ENCODE peak calls at places on chromosomes 5 and 9, in ten cellular contexts. One of them, this sample, is unnamed.

GRCh38 chr5:76544268-76544926 is 78.8 kb downstream of the F2RL2 start:
- DNase-seq in NCI-H1417: no peak
- DNase-seq in adipocyte: no peak
- DNase-seq in mucosa of descending colon: peak; percentile 79
- DNase-seq in NCI-H2171 treated with DMSO at 0.1 percent for 48 hours: no peak
- DNase-seq in ACHN: peak; percentile 15
- DNase-seq in activated T-helper 1 cell treated with anti-CD3 and anti-CD28 coated beads, Interleukin-12 subunit alpha, Interleukin-12 subunit beta, Interleukin-2, Interleukin-4 antibody, amounts not matched to agents 30 ng/mL and 10 ng/mL and 1 ng/mL, durations not matched to agents 14 hours and 24 hours and 36 hours: peak; percentile 41
- DNase-seq in natural killer cell: peak; percentile 40
- DNase-seq in ELR: peak; percentile 38
- DNase-seq in neural progenitor cell: peak; percentile 60
- DNase-seq in this sample: no peak

GRCh38 chr9:137689745-137690529 is 71.1 kb downstream of the EHMT1 start:
- DNase-seq in mucosa of descending colon: no peak
- DNase-seq in NCI-H1417: peak; percentile 19
- DNase-seq in activated T-helper 1 cell treated with anti-CD3 and anti-CD28 coated beads, Interleukin-12 subunit alpha, Interleukin-12 subunit beta, Interleukin-2, Interleukin-4 antibody, amounts not matched to agents 30 ng/mL and 10 ng/mL and 1 ng/mL, durations not matched to agents 14 hours and 24 hours and 36 hours: no peak
- DNase-seq in NCI-H2171 treated with DMSO at 0.1 percent for 48 hours: no peak
- DNase-seq in natural killer cell: no peak
- DNase-seq in ACHN: no peak
- DNase-seq in ELR: no peak
- DNase-seq in adipocyte: no peak
- DNase-seq in neural progenitor cell: no peak
- DNase-seq in this sample: no peak

GRCh38 chr5:7717691-7718090 is 133.2 kb downstream of the CFAP90 start:
- DNase-seq in ACHN: no peak
- DNase-seq in NCI-H2171 treated with DMSO at 0.1 percent for 48 hours: no peak
- DNase-seq in adipocyte: no peak
- DNase-seq in neural progenitor cell: no peak
- DNase-seq in activated T-helper 1 cell treated with anti-CD3 and anti-CD28 coated beads, Interleukin-12 subunit alpha, Interleukin-12 subunit beta, Interleukin-2, Interleukin-4 antibody, amounts not matched to agents 30 ng/mL and 10 ng/mL and 1 ng/mL, durations not matched to agents 14 hours and 24 hours and 36 hours: no peak
- DNase-seq in mucosa of descending colon: no peak
- DNase-seq in NCI-H1417: no peak
- DNase-seq in natural killer cell: no peak
- DNase-seq in ELR: no peak
- DNase-seq in this sample: no peak

GRCh38 chr9:16207161-16207560 is 654.3 kb downstream of the CCDC171 start:
- DNase-seq in natural killer cell: no peak
- DNase-seq in mucosa of descending colon: no peak
- DNase-seq in ELR: peak; percentile 20
- DNase-seq in NCI-H1417: no peak
- DNase-seq in adipocyte: peak; percentile 51
- DNase-seq in neural progenitor cell: peak; percentile 31
- DNase-seq in activated T-helper 1 cell treated with anti-CD3 and anti-CD28 coated beads, Interleukin-12 subunit alpha, Interleukin-12 subunit beta, Interleukin-2, Interleukin-4 antibody, amounts not matched to agents 30 ng/mL and 10 ng/mL and 1 ng/mL, durations not matched to agents 14 hours and 24 hours and 36 hours: no peak
- DNase-seq in NCI-H2171 treated with DMSO at 0.1 percent for 48 hours: no peak
- DNase-seq in ACHN: no peak
- DNase-seq in this sample: no peak

GRCh38 chr9:129081388-129081889 is 528 bp downstream of the DOLPP1 start:
- DNase-seq in neural progenitor cell: no peak
- DNase-seq in adipocyte: no peak
- DNase-seq in mucosa of descending colon: peak; percentile 62
- DNase-seq in ACHN: no peak
- DNase-seq in natural killer cell: no peak
- DNase-seq in NCI-H1417: no peak
- DNase-seq in NCI-H2171 treated with DMSO at 0.1 percent for 48 hours: peak; percentile 54
- DNase-seq in ELR: no peak
- DNase-seq in activated T-helper 1 cell treated with anti-CD3 and anti-CD28 coated beads, Interleukin-12 subunit alpha, Interleukin-12 subunit beta, Interleukin-2, Interleukin-4 antibody, amounts not matched to agents 30 ng/mL and 10 ng/mL and 1 ng/mL, durations not matched to agents 14 hours and 24 hours and 36 hours: no peak
- DNase-seq in this sample: peak; percentile 48

GRCh38 chr9:86354048-86354881 is at the start of gene TUT7:
- DNase-seq in mucosa of descending colon: peak; percentile 98
- DNase-seq in activated T-helper 1 cell treated with anti-CD3 and anti-CD28 coated beads, Interleukin-12 subunit alpha, Interleukin-12 subunit beta, Interleukin-2, Interleukin-4 antibody, amounts not matched to agents 30 ng/mL and 10 ng/mL and 1 ng/mL, durations not matched to agents 14 hours and 24 hours and 36 hours: peak; percentile 95
- DNase-seq in neural progenitor cell: peak; percentile 98
- DNase-seq in NCI-H1417: peak; percentile 99
- DNase-seq in natural killer cell: peak; percentile 97
- DNase-seq in NCI-H2171 treated with DMSO at 0.1 percent for 48 hours: peak; percentile 93
- DNase-seq in ACHN: peak; percentile 95
- DNase-seq in ELR: peak; percentile 97
- DNase-seq in adipocyte: peak; percentile 98
- DNase-seq in this sample: peak; percentile 93

GRCh38 chr9:12502520-12502919 is 190.7 kb upstream of the TYRP1 start:
- DNase-seq in NCI-H2171 treated with DMSO at 0.1 percent for 48 hours: no peak
- DNase-seq in neural progenitor cell: no peak
- DNase-seq in adipocyte: no peak
- DNase-seq in activated T-helper 1 cell treated with anti-CD3 and anti-CD28 coated beads, Interleukin-12 subunit alpha, Interleukin-12 subunit beta, Interleukin-2, Interleukin-4 antibody, amounts not matched to agents 30 ng/mL and 10 ng/mL and 1 ng/mL, durations not matched to agents 14 hours and 24 hours and 36 hours: no peak
- DNase-seq in ACHN: no peak
- DNase-seq in natural killer cell: no peak
- DNase-seq in NCI-H1417: no peak
- DNase-seq in ELR: no peak
- DNase-seq in mucosa of descending colon: no peak
- DNase-seq in this sample: no peak

GRCh38 chr5:88674262-88675158 is 208.5 kb downstream of the MEF2C start:
- DNase-seq in NCI-H2171 treated with DMSO at 0.1 percent for 48 hours: peak; percentile 88
- DNase-seq in neural progenitor cell: peak; percentile 60
- DNase-seq in ELR: no peak
- DNase-seq in activated T-helper 1 cell treated with anti-CD3 and anti-CD28 coated beads, Interleukin-12 subunit alpha, Interleukin-12 subunit beta, Interleukin-2, Interleukin-4 antibody, amounts not matched to agents 30 ng/mL and 10 ng/mL and 1 ng/mL, durations not matched to agents 14 hours and 24 hours and 36 hours: no peak
- DNase-seq in mucosa of descending colon: no peak
- DNase-seq in natural killer cell: no peak
- DNase-seq in NCI-H1417: peak; percentile 92
- DNase-seq in adipocyte: no peak
- DNase-seq in ACHN: peak; percentile 24
- DNase-seq in this sample: peak; percentile 85

GRCh38 chr5:159913048-159913447 is 3.2 kb upstream of the ADRA1B start:
- DNase-seq in natural killer cell: no peak
- DNase-seq in activated T-helper 1 cell treated with anti-CD3 and anti-CD28 coated beads, Interleukin-12 subunit alpha, Interleukin-12 subunit beta, Interleukin-2, Interleukin-4 antibody, amounts not matched to agents 30 ng/mL and 10 ng/mL and 1 ng/mL, durations not matched to agents 14 hours and 24 hours and 36 hours: no peak
- DNase-seq in adipocyte: peak; percentile 93
- DNase-seq in mucosa of descending colon: no peak
- DNase-seq in neural progenitor cell: no peak
- DNase-seq in NCI-H1417: no peak
- DNase-seq in ACHN: peak; percentile 28
- DNase-seq in ELR: peak; percentile 91
- DNase-seq in NCI-H2171 treated with DMSO at 0.1 percent for 48 hours: no peak
- DNase-seq in this sample: no peak

GRCh38 chr5:113371788-113372196 is 63.0 kb downstream of the TSSK1B start:
- DNase-seq in ACHN: no peak
- DNase-seq in adipocyte: no peak
- DNase-seq in natural killer cell: no peak
- DNase-seq in activated T-helper 1 cell treated with anti-CD3 and anti-CD28 coated beads, Interleukin-12 subunit alpha, Interleukin-12 subunit beta, Interleukin-2, Interleukin-4 antibody, amounts not matched to agents 30 ng/mL and 10 ng/mL and 1 ng/mL, durations not matched to agents 14 hours and 24 hours and 36 hours: no peak
- DNase-seq in mucosa of descending colon: no peak
- DNase-seq in NCI-H2171 treated with DMSO at 0.1 percent for 48 hours: no peak
- DNase-seq in NCI-H1417: no peak
- DNase-seq in ELR: no peak
- DNase-seq in neural progenitor cell: no peak
- DNase-seq in this sample: no peak

GRCh38 chr9:127785023-127785932 is 556 bp upstream of the CDK9 start:
- DNase-seq in adipocyte: peak; percentile 93
- DNase-seq in activated T-helper 1 cell treated with anti-CD3 and anti-CD28 coated beads, Interleukin-12 subunit alpha, Interleukin-12 subunit beta, Interleukin-2, Interleukin-4 antibody, amounts not matched to agents 30 ng/mL and 10 ng/mL and 1 ng/mL, durations not matched to agents 14 hours and 24 hours and 36 hours: peak; percentile 87
- DNase-seq in ACHN: peak; percentile 75
- DNase-seq in NCI-H1417: peak; percentile 95
- DNase-seq in natural killer cell: peak; percentile 91
- DNase-seq in neural progenitor cell: peak; percentile 93
- DNase-seq in mucosa of descending colon: peak; percentile 88
- DNase-seq in NCI-H2171 treated with DMSO at 0.1 percent for 48 hours: peak; percentile 87
- DNase-seq in ELR: peak; percentile 81
- DNase-seq in this sample: peak; percentile 88

GRCh38 chr5:31364881-31365636 is 166.8 kb downstream of the DROSHA start:
- DNase-seq in natural killer cell: no peak
- DNase-seq in adipocyte: peak; percentile 78
- DNase-seq in mucosa of descending colon: no peak
- DNase-seq in ACHN: no peak
- DNase-seq in neural progenitor cell: no peak
- DNase-seq in ELR: peak; percentile 75
- DNase-seq in activated T-helper 1 cell treated with anti-CD3 and anti-CD28 coated beads, Interleukin-12 subunit alpha, Interleukin-12 subunit beta, Interleukin-2, Interleukin-4 antibody, amounts not matched to agents 30 ng/mL and 10 ng/mL and 1 ng/mL, durations not matched to agents 14 hours and 24 hours and 36 hours: no peak
- DNase-seq in NCI-H2171 treated with DMSO at 0.1 percent for 48 hours: no peak
- DNase-seq in NCI-H1417: no peak
- DNase-seq in this sample: no peak

GRCh38 chr5:95871407-95871806 is 48.9 kb upstream of the GLRX start:
- DNase-seq in neural progenitor cell: no peak
- DNase-seq in ACHN: no peak
- DNase-seq in NCI-H1417: no peak
- DNase-seq in natural killer cell: no peak
- DNase-seq in adipocyte: no peak
- DNase-seq in activated T-helper 1 cell treated with anti-CD3 and anti-CD28 coated beads, Interleukin-12 subunit alpha, Interleukin-12 subunit beta, Interleukin-2, Interleukin-4 antibody, amounts not matched to agents 30 ng/mL and 10 ng/mL and 1 ng/mL, durations not matched to agents 14 hours and 24 hours and 36 hours: no peak
- DNase-seq in mucosa of descending colon: no peak
- DNase-seq in NCI-H2171 treated with DMSO at 0.1 percent for 48 hours: no peak
- DNase-seq in ELR: no peak
- DNase-seq in this sample: no peak

This sample was measured in NCI-H345.